ENCODE peak calls at places on chromosomes 2 and 18, in four cellular contexts. O is K562, P is GM12878, M is HL-60. S is an unnamed sample.

GRCh38 chr2:128791120-128791982 is 472.7 kb upstream of the HS6ST1 start:
- DNase-seq in O (no peak), P (no peak), M (no peak), S (no peak)

GRCh38 chr18:21669736-21670135 is 34.8 kb downstream of the ABHD3 start:
- DNase-seq in O (no peak), P (no peak), M (no peak), S (no peak)

GRCh38 chr2:1070601-1071000 is 120.0 kb downstream of the SNTG2 start:
- DNase-seq in O (no peak), P (no peak), M (no peak), S (no peak)

GRCh38 chr2:32947076-32947483 is 327 bp downstream of the LTBP1 start:
- DNase-seq in O (peak), P (no peak), M (no peak), S (peak)

GRCh38 chr2:151410485-151410833 is 757 bp downstream of the RIF1 start:
- DNase-seq in O (peak), P (no peak), M (peak), S (peak)

GRCh38 chr2:19759880-19760279 is 141.9 kb downstream of the TTC32 start:
- DNase-seq in O (no peak), P (no peak), M (no peak), S (no peak)

GRCh38 chr2:96924775-96925747 is 55.2 kb upstream of the SEMA4C start:
- DNase-seq in O (no peak), P (no peak), M (no peak), S (no peak)

GRCh38 chr2:120722603-120723421 is 12.9 kb upstream of the GLI2 start:
- DNase-seq in O (no peak), P (no peak), M (no peak), S (no peak)

GRCh38 chr2:64562148-64562784 is 38.1 kb downstream of the AFTPH start:
- DNase-seq in O (no peak), P (no peak), M (peak), S (no peak)

GRCh38 chr2:118709786-118710185 is 137.7 kb downstream of the EN1 start:
- DNase-seq in O (no peak), P (no peak), M (no peak), S (no peak)

GRCh38 chr2:228653884-228654283 is 472.4 kb upstream of the SPHKAP start:
- DNase-seq in O (no peak), P (no peak), M (no peak), S (no peak)

GRCh38 chr2:239164281-239164871 is 236.4 kb downstream of the HDAC4 start:
- DNase-seq in O (no peak), P (no peak), M (peak), S (no peak)

GRCh38 chr2:2613279-2614199 is 282.5 kb upstream of the MYT1L start:
- DNase-seq in O (peak), P (peak), M (peak), S (peak)

GRCh38 chr2:62691186-62691585 is 14.3 kb upstream of the EHBP1 start:
- DNase-seq in O (no peak), P (no peak), M (no peak), S (no peak)

GRCh38 chr2:68248806-68249205 is 3.5 kb downstream of the PPP3R1 start:
- DNase-seq in O (no peak), P (no peak), M (peak), S (no peak)

GRCh38 chr2:109168080-109168479 is 39.1 kb downstream of the SH3RF3 start:
- DNase-seq in O (no peak), P (no peak), M (no peak), S (no peak)

GRCh38 chr2:144244938-144245337 is 275.0 kb downstream of the ZEB2 start:
- DNase-seq in O (no peak), P (no peak), M (no peak), S (no peak)

GRCh38 chr18:42931501-42931900 is 184.0 kb downstream of the RIT2 start:
- DNase-seq in O (no peak), P (no peak), M (no peak), S (no peak)

GRCh38 chr2:24855703-24856102 is 62.5 kb downstream of the CENPO start:
- DNase-seq in O (no peak), P (no peak), M (no peak), S (no peak)

GRCh38 chr2:37833420-37833819 is 91.7 kb upstream of the RMDN2 start:
- DNase-seq in O (no peak), P (no peak), M (no peak), S (no peak)

GRCh38 chr18:79598046-79598884 is 81.3 kb upstream of the CTDP1 start:
- DNase-seq in O (no peak), P (no peak), M (no peak), S (no peak)
- TF ChIP-seq SPI1 in O (no peak), P (no peak), M (no peak), S (no peak)

DNA sequence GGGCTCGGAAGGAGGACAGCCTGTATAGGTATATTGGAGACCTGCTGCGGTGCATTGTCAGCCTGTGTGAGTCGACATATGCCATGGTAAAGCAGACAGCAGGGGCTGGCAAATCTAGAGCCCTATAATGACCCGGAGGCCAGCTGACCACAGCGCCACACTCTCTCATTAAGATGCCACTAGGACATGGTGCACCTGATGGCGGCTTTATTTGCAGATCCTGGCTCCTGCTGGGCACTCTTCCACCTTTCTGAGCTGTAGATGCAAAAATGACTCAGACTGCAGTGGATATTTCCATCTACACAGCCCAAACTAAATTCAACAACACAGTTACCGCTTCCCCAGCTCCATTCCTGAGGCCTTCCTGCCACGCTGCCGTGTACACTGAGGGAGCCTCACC is 389.9 kb downstream of the TNS1 start:
- DNase-seq in O (no peak), P (no peak), M (no peak), S (no peak)
- TF ChIP-seq SPI1 in O (no peak), P (no peak), M (no peak), S (no peak)

GRCh38 chr18:32881009-32881408 is 108.2 kb upstream of the KLHL14 start:
- DNase-seq in O (no peak), P (no peak), M (no peak), S (no peak)

GRCh38 chr18:32877371-32877770 is 104.5 kb upstream of the KLHL14 start:
- DNase-seq in O (no peak), P (no peak), M (no peak), S (no peak)

GRCh38 chr18:32884543-32884942 is 111.7 kb upstream of the KLHL14 start:
- DNase-seq in O (no peak), P (no peak), M (no peak), S (no peak)

GRCh38 chr18:32875625-32876024 is 102.8 kb upstream of the KLHL14 start:
- DNase-seq in O (no peak), P (no peak), M (no peak), S (no peak)

DNA sequence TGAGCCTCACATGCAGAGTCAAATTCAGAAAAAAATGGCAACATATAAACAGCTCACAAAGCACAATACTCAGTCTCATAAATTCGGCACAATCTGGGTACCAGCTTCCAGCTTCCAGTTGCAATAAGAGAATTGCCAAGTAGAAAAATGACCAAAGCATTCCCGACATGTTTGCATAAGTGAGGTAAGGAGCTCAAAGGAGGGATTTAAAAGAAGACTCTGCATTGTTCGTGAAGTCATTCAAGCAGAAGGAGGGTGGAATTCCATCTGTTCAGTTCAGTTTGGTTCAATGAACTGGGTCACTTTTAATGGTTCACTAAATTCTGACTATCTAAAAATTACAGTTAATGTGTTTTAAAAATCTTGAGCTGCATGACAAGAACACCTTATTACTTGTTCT is 106.7 kb upstream of the KLHL14 start:
- DNase-seq in O (no peak), P (no peak), M (no peak), S (no peak)
- TF ChIP-seq SPI1 in O (no peak), P (no peak), M (no peak), S (no peak)

GRCh38 chr2:110993557-110994231 is 127.0 kb upstream of the BCL2L11 start:
- DNase-seq in O (no peak), P (no peak), M (peak), S (no peak)
- TF ChIP-seq SPI1 in O (no peak), P (no peak), M (no peak), S (no peak)

DNA sequence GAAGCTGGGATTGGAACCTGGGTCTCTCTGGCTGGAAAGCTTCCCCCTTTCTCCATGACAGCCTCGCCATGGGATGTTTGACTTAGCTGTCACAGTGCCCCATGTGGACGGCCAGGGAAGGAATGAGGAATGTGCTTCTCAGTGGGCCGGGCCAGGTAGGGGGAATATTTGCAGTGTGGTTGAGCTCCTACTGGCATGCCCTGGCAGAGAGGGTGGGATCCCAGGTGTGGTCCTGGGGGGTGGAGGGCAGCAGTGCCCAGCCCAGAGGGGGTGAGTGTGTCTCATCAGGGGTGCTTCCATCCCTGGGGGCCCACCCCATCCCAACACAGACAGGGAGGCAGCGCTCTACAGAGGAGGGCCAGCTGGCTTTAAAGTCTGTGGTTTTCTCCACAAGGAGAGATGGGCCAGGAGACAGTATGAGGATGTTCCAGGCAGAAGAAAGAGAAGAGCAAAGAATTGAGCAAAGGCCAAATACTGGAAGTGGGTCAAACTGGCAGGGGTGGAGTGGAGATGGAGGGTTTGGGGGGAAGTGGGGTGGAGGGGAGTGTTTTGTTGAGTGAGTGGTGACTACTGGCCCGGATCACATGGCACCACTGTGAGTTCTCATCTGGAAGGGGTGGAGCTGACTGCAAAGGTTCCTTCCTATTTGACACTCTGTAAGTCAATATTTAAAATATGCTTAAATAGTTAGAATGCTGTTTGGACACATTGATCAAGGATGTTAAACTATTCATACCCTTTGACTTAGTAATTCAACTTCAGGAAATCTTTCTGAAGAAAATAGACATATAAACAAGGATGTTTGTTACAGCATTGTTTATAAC is 94.0 kb downstream of the MYCN start:
- DNase-seq in O (peak), P (no peak), M (no peak), S (no peak)
- TF ChIP-seq SPI1 in O (no peak), P (no peak), M (no peak), S (no peak)

GRCh38 chr2:52895726-52896340 is 871.8 kb upstream of the CHAC2 start:
- DNase-seq in O (no peak), P (no peak), M (no peak), S (no peak)

GRCh38 chr2:52897511-52898085 is 870.0 kb upstream of the CHAC2 start:
- DNase-seq in O (no peak), P (no peak), M (no peak), S (no peak)
- TF ChIP-seq SPI1 in O (no peak), P (no peak), M (no peak), S (no peak)

DNA sequence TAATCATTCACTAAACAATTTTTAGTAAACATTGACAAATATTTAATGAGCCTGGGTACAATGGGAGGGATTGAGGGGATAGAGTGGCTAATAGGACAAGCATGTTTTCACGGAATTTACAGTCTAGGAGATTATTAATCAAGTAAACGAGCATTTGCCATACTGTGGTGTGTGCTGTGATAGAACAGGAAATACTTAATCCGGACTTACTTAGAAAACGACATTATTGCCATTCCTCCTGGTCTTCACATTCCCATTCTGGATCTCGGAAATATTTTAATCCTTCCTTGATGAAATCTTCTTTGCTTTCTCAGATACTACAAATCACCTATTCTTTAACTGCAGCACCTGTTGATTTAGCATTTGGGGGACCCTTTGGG is 905 bp downstream of the TTLL4 start:
- DNase-seq in O (no peak), P (no peak), M (no peak), S (no peak)
- TF ChIP-seq SPI1 in O (no peak), P (no peak), M (no peak), S (no peak)

GRCh38 chr2:73217160-73217559 is 3.1 kb downstream of the SMYD5 start:
- DNase-seq in O (no peak), P (no peak), M (no peak), S (no peak)

GRCh38 chr2:73215254-73215653 is 1.2 kb downstream of the SMYD5 start:
- DNase-seq in O (no peak), P (no peak), M (no peak), S (no peak)

GRCh38 chr2:73214120-73215035 is at the start of gene SMYD5:
- DNase-seq in O (peak), P (peak), M (peak), S (peak)

GRCh38 chr2:73217826-73218225 is 3.8 kb downstream of the SMYD5 start:
- DNase-seq in O (no peak), P (no peak), M (no peak), S (no peak)

DNA sequence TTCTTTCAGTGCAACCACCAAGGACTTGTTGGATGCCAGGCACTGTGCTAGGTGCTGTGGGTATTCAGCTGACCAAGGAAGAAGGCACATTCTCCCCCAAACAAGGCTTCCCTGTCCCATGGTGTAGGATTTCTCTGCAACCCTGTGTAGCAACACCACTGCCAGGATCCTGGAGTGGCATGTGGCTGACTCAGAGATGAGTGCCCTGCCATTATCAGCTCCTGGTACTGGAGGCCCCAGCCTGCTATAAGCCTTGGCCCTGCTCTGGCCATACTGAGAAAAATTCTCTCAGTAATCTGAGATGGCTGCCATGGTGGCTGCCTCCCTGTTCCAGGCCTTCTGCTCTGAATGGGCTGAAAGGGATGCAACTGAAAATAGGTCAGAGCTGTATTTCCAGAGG is 4.3 kb downstream of the SMYD5 start:
- DNase-seq in O (no peak), P (no peak), M (no peak), S (no peak)
- TF ChIP-seq SPI1 in O (no peak), P (no peak), M (no peak), S (no peak)